ENCODE peak calls at places on chromosomes 11 and 22, in five cellular contexts. U, Z, W, J and F are unnamed samples.

GRCh38 chr11:17402486-17402885 is 14.0 kb upstream of the KCNJ11 start:
- DNase-seq in U (no peak), Z (no peak), W (no peak), J (no peak), F (no peak)

GRCh38 chr11:125072210-125072960 is 9.3 kb downstream of the SLC37A2 start:
- DNase-seq in U (no peak), Z (no peak), W (no peak), J (peak), F (no peak)

GRCh38 chr11:70575396-70576060 is 177.2 kb downstream of the CTTN start:
- DNase-seq in U (no peak), Z (no peak), W (no peak), J (no peak), F (no peak)

GRCh38 chr11:23192256-23192655 is 332.0 kb upstream of the CCDC179 start:
- DNase-seq in U (no peak), Z (no peak), W (peak), J (no peak), F (peak)

GRCh38 chr22:44743247-44743646 is 9.1 kb upstream of the ARHGAP8 start:
- DNase-seq in U (no peak), Z (peak), W (no peak), J (no peak), F (no peak)

GRCh38 chr22:36331912-36332622 is 55.7 kb downstream of the MYH9 start:
- DNase-seq in U (no peak), Z (peak), W (peak), J (no peak), F (peak)

GRCh38 chr22:20483771-20484170 is 11.8 kb downstream of the KLHL22 start:
- DNase-seq in U (no peak), Z (no peak), W (no peak), J (no peak), F (no peak)

GRCh38 chr11:134854391-134854991 is 442.4 kb upstream of the B3GAT1 start:
- DNase-seq in U (no peak), Z (no peak), W (no peak), J (no peak), F (no peak)

GRCh38 chr11:32184057-32185055 is 93.5 kb downstream of the RCN1 start:
- DNase-seq in U (no peak), Z (no peak), W (no peak), J (no peak), F (no peak)

GRCh38 chr11:66904055-66904454 is 47.2 kb downstream of the LRFN4 start:
- DNase-seq in U (peak), Z (peak), W (peak), J (no peak), F (no peak)

GRCh38 chr22:23533328-23533762 is 46.7 kb downstream of the IGLL1 start:
- DNase-seq in U (peak), Z (no peak), W (no peak), J (peak), F (no peak)

GRCh38 chr22:40310081-40310770 is 36.1 kb upstream of the ADSL start:
- DNase-seq in U (no peak), Z (no peak), W (peak), J (no peak), F (peak)

GRCh38 chr11:6538456-6538855 is 41.4 kb downstream of the DNHD1 start:
- DNase-seq in U (no peak), Z (no peak), W (no peak), J (no peak), F (no peak)

GRCh38 chr22:23657712-23658111 is 25.6 kb upstream of the DRICH1 start:
- DNase-seq in U (no peak), Z (no peak), W (no peak), J (no peak), F (no peak)

GRCh38 chr11:101126551-101127347 is 2.9 kb downstream of the PGR start:
- DNase-seq in U (no peak), Z (no peak), W (peak), J (no peak), F (peak)

GRCh38 chr11:1992111-1992510 is 5.5 kb downstream of the H19 start:
- DNase-seq in U (no peak), Z (no peak), W (no peak), J (peak), F (no peak)

GRCh38 chr11:126452718-126453117 is 97.2 kb downstream of the ST3GAL4 start:
- DNase-seq in U (no peak), Z (no peak), W (peak), J (no peak), F (no peak)

GRCh38 chr11:57641426-57641825 is 8.3 kb downstream of the YPEL4 start:
- DNase-seq in U (peak), Z (no peak), W (peak), J (no peak), F (peak)

GRCh38 chr11:78886616-78887015 is 312.0 kb upstream of the NARS2 start:
- DNase-seq in U (peak), Z (no peak), W (peak), J (no peak), F (peak)

GRCh38 chr11:122923302-122923701 is 40.7 kb downstream of the JHY start:
- DNase-seq in U (no peak), Z (no peak), W (no peak), J (no peak), F (peak)

GRCh38 chr11:34501500-34501899 is 12.1 kb downstream of the ELF5 start:
- DNase-seq in U (peak), Z (no peak), W (peak), J (no peak), F (peak)

GRCh38 chr22:30314918-30315317 is 11.8 kb downstream of the TBC1D10A start:
- DNase-seq in U (no peak), Z (no peak), W (no peak), J (no peak), F (no peak)

GRCh38 chr22:19105867-19106802 is 16.1 kb downstream of the DGCR2 start:
- DNase-seq in U (no peak), Z (no peak), W (no peak), J (peak), F (no peak)

DNA sequence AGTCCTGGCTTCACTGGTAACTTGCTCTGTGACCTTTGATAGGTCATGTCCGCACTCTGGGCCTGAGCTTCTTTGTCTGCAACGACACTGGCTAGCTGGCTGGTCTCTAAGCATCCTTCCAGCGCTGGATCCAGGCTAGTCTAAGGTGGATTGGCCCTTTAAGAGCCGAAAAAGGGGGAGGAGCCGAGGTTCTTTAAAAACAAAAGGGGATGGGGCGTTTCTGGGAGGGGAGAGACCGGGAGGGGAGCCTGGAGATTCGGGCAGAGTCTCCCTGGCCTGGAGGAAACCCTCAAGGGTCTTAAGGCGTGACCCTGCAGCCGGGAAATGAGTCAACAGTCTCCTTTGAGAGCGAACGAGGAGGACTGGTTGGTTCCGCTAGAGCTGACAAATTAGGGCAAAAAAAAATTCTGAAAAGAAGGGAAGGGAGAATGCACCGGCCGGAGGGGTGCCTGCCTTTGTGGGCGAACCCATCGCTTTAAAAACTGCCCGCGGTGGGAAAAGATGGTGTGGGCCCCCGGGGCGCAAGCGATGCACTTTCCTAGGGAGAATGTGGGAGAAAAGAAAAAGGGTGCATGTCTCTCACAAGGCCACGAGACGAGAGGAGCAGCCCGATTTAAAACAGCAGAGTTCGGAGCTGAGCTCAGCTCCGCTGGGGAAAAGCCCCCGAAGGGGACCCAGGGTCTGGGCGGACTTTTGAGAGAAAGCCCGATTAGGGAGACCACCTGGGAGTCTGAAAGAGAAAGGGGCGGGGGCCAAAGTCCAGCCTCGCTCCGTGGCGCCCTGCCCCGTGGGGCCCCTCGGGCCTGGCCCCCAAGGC is 952 bp downstream of the ZFTA start:
- DNase-seq in U (peak), Z (peak), W (peak), J (peak), F (peak)
- TF ChIP-seq CTCF in U (no peak), Z (no peak), W (no peak), J (no peak), F (no peak)

DNA sequence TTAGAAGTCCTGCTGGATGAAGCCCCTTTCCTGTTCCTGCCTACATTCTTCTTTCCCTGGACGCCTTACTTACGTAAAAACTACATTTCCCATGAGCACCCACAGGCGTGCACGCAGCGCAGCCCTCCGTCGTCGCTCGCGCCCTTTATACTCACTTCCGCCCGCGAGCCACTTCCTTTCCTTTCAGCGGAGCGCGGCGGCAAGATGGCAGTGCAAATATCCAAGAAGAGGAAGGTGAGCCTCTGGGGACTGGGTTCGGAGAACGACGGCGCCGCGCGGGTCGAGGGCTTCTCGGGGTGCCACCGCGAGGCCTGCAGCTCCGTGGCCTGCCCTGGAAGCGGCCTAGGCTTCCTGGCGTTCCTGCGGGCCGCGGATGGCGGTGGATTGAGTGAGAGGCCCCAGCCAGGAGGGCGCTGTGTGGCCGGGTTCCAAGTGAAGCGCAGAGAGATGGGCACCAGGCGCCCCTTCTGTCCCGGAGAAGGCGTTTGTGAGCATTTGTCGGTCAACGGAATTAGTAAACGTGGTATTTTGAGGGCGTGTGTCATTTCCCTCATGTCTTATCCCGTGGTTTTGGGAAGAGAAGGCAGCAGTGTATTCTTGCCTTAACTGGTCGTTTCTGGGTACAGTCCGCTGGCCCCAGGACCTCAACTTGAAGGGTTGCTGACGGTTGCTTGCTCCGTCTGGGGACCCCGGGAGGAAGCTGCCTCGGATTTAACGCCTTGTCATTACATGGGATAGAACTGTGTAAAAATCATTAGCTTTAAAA is at the start of gene RPS3:
- DNase-seq in U (peak), Z (peak), W (peak), J (peak), F (peak)
- TF ChIP-seq CTCF in U (no peak), Z (no peak), W (no peak), J (no peak), F (peak)

GRCh38 chr11:65833297-65834030 is at the start of gene SNX32:
- DNase-seq in U (peak), Z (peak), W (peak), J (peak), F (peak)
- TF ChIP-seq CTCF in U (no peak), Z (no peak), W (no peak), J (no peak), F (no peak)

GRCh38 chr11:69250503-69251393 is 43.2 kb upstream of the MYEOV start:
- DNase-seq in U (no peak), Z (no peak), W (no peak), J (no peak), F (no peak)
- TF ChIP-seq CTCF in U (no peak), Z (no peak), W (no peak), J (no peak), F (no peak)